ENCODE peak calls at places on chromosomes 2 and 18, in five cellular contexts. Q, E, R, C and G are unnamed samples.

GRCh38 chr18:9531791-9532410 is 56.6 kb downstream of the RALBP1 start:
- DNase-seq in Q (no peak), E (no peak), R (no peak), C (peak), G (no peak)

GRCh38 chr2:168166902-168167510 is 80.4 kb downstream of the STK39 start:
- DNase-seq in Q (peak), E (no peak), R (no peak), C (no peak), G (peak)

GRCh38 chr2:57890993-57891688 is 155.5 kb upstream of the VRK2 start:
- DNase-seq in Q (no peak), E (no peak), R (no peak), C (no peak), G (no peak)

GRCh38 chr2:208250401-208250800 is 4.5 kb downstream of the IDH1 start:
- DNase-seq in Q (no peak), E (no peak), R (no peak), C (no peak), G (peak)

GRCh38 chr2:12194936-12195335 is 448.5 kb downstream of the LPIN1 start:
- DNase-seq in Q (no peak), E (no peak), R (no peak), C (no peak), G (no peak)

GRCh38 chr18:11987527-11987926 is 6.2 kb downstream of the IMPA2 start:
- DNase-seq in Q (no peak), E (no peak), R (no peak), C (no peak), G (no peak)

GRCh38 chr2:240604291-240604938 is 17.9 kb downstream of the CAPN10 start:
- DNase-seq in Q (peak), E (peak), R (peak), C (no peak), G (peak)

GRCh38 chr2:85250045-85250444 is 77.7 kb downstream of the TGOLN2 start:
- DNase-seq in Q (no peak), E (no peak), R (no peak), C (no peak), G (no peak)

GRCh38 chr2:113407446-113408099 is 29.9 kb upstream of the ZNG1B start:
- DNase-seq in Q (peak), E (no peak), R (no peak), C (no peak), G (peak)

GRCh38 chr2:149278146-149278878 is 52.1 kb upstream of the LYPD6 start:
- DNase-seq in Q (no peak), E (no peak), R (no peak), C (no peak), G (no peak)

GRCh38 chr2:144453486-144454158 is 66.3 kb downstream of the ZEB2 start:
- DNase-seq in Q (no peak), E (no peak), R (no peak), C (no peak), G (no peak)

GRCh38 chr18:28729321-28729720 is 552.4 kb upstream of the CDH2 start:
- DNase-seq in Q (no peak), E (no peak), R (no peak), C (no peak), G (peak)

GRCh38 chr18:74579704-74580103 is 18.0 kb upstream of the ZNF407 start:
- DNase-seq in Q (no peak), E (no peak), R (peak), C (no peak), G (no peak)

GRCh38 chr18:7626922-7627440 is 59.9 kb downstream of the PTPRM start:
- DNase-seq in Q (no peak), E (no peak), R (no peak), C (no peak), G (peak)

GRCh38 chr18:10927290-10927979 is 221.9 kb downstream of the PIEZO2 start:
- DNase-seq in Q (no peak), E (no peak), R (no peak), C (no peak), G (no peak)

GRCh38 chr2:767440-767839 is 90.2 kb upstream of the TMEM18 start:
- DNase-seq in Q (no peak), E (no peak), R (no peak), C (no peak), G (no peak)

GRCh38 chr2:69770193-69770702 is 28.3 kb downstream of the ANXA4 start:
- DNase-seq in Q (peak), E (no peak), R (no peak), C (peak), G (peak)

GRCh38 chr2:233440714-233441113 is 86.4 kb downstream of the DGKD start:
- DNase-seq in Q (no peak), E (no peak), R (no peak), C (no peak), G (no peak)

GRCh38 chr2:168247341-168248305 is at the start of gene STK39:
- DNase-seq in Q (peak), E (peak), R (peak), C (peak), G (peak)

GRCh38 chr2:40384714-40385113 is 67.2 kb downstream of the SLC8A1 start:
- DNase-seq in Q (no peak), E (no peak), R (no peak), C (no peak), G (peak)

GRCh38 chr2:28652217-28652616 is 99.4 kb upstream of the PPP1CB start:
- DNase-seq in Q (no peak), E (no peak), R (no peak), C (no peak), G (peak)

GRCh38 chr2:37809525-37809924 is 115.6 kb upstream of the RMDN2 start:
- DNase-seq in Q (peak), E (peak), R (peak), C (no peak), G (peak)

GRCh38 chr2:1140389-1141003 is 189.8 kb downstream of the SNTG2 start:
- DNase-seq in Q (no peak), E (peak), R (peak), C (no peak), G (peak)

GRCh38 chr18:13635046-13635445 is 91.3 kb downstream of the FAM210A start:
- DNase-seq in Q (no peak), E (no peak), R (no peak), C (no peak), G (no peak)

DNA sequence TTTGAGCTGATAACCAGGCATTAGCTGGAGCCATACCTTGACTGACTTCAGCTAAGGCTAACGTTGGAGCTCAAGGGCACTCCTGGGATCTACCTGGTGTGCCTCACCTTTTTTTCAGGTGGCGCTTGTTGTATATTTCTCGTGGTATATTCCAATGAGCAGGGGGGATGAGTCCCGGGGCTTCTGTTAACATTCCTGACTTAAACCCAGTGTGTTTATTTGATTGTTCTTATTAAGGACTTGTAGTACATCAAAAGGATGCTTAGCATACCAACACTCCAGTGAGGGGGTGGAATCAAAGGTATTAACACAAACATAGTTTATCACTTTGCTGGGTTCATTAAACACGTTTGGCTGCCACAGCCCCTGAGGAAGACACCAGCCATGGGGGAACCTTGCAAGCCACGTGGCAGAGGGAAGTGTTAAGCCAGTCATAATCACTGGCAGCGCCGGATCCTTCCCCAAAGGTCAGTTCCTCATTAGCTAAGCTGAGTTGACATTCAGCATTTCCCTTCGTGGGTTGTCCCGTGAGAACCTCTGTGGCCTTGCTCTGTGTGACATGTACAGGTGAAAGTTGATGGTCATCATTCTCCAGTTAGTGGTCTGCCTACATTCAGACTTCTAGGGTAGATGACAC is 119.5 kb upstream of the MCFD2 start:
- DNase-seq in Q (no peak), E (no peak), R (peak), C (no peak), G (no peak)
- TF ChIP-seq EZH2phosphoT487 in Q (no peak), E (no peak), R (no peak), C (no peak), G (no peak)

DNA sequence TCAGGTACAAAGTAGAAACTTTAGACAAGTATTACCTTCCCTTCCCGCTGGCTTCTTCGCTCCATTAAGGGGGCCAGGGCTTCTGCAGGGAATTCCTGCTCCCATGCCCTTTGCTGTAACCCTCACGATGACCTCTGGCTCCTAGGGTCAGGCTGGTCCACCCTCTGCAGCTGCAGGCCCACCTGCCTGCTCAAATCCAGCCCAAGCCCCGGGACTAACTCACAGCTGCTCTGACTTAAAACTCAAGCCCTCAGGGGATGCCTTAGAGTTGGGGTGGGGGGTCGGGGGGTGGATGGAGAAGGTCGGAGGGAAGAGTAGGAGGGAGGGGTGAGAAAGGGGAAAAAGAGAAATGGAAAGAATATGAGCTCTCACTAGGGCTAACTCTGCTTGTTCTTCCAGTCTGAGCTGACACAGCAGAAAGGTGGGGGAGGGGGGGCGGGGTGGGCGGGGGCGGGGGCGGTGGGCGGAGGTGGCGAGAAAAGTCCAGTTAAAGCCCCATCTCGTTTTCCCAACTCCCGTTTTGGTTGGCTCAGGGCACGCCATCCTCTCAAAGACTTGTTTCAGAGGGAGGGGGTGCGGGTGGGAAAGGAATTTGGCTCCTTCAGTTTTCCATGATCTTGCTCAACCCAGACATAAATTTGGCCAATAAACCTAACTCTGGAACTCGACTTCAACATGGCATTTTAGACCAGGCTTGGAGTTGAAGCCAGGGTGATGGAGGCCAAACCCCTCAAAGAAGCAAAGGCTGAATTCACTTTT is 4.7 kb downstream of the IGFBP5 start:
- DNase-seq in Q (no peak), E (no peak), R (peak), C (no peak), G (no peak)
- TF ChIP-seq EZH2phosphoT487 in Q (no peak), E (no peak), R (no peak), C (no peak), G (no peak)

DNA sequence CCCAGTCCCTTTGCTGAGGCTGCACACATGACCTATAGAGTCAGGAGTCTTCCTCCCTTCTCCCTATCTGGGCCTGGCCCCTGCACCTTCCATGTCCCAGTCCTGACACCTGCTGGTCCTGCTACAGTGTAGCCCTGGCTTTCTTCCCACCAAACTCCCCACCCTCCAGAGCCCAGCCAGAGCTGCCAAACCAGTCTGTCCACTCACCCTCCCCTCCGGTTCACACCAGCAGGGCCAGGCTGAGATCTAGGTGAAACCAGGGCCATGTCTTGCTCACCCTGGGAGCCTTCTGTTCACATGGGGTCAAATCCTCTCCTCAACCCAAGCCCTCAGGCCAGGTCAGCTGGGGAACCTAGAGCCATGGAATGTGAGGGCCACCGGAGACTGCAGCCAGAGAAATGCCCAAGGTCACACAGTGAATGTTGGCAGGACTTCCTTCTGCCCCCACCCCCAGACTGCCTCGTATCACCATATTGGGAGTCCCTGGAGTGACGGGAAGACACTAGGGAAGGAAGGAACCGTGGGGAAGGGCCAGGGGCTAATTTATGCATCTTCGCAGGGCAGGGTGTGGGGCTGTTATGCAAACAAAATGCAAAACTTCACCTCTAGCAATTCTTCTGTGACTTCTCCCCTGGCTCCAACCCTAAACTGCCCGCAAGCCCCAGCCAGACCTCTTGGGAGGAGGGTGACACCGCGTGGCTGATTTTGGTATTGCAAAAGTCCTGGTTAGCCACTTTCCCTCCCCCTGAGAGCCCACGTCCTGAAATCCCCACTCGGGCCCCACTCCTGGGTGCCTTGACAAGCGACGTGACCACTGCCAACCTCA is 14.6 kb downstream of the TNS1 start:
- DNase-seq in Q (peak), E (peak), R (peak), C (peak), G (peak)
- TF ChIP-seq EZH2phosphoT487 in Q (no peak), E (no peak), R (no peak), C (no peak), G (no peak)

GRCh38 chr2:126782648-126783047 is 116.0 kb upstream of the TEX51 start:
- DNase-seq in Q (no peak), E (no peak), R (no peak), C (no peak), G (no peak)
- TF ChIP-seq EZH2phosphoT487 in Q (no peak), E (no peak), R (no peak), C (no peak), G (no peak)

GRCh38 chr2:20168048-20168726 is 56.7 kb downstream of the SDC1 start:
- DNase-seq in Q (no peak), E (peak), R (no peak), C (no peak), G (no peak)
- TF ChIP-seq EZH2phosphoT487 in Q (no peak), E (no peak), R (no peak), C (no peak), G (no peak)

GRCh38 chr18:22340340-22340739 is 77.4 kb downstream of the CTAGE1 start:
- DNase-seq in Q (no peak), E (no peak), R (no peak), C (no peak), G (no peak)

GRCh38 chr18:22339913-22340312 is 77.8 kb downstream of the CTAGE1 start:
- DNase-seq in Q (no peak), E (no peak), R (no peak), C (no peak), G (no peak)

GRCh38 chr18:22343613-22344012 is 74.1 kb downstream of the CTAGE1 start:
- DNase-seq in Q (no peak), E (no peak), R (no peak), C (no peak), G (no peak)

GRCh38 chr18:22344908-22345670 is 72.6 kb downstream of the CTAGE1 start:
- DNase-seq in Q (no peak), E (no peak), R (no peak), C (no peak), G (no peak)

GRCh38 chr18:22342625-22343024 is 75.1 kb downstream of the CTAGE1 start:
- DNase-seq in Q (no peak), E (peak), R (no peak), C (no peak), G (peak)
- TF ChIP-seq EZH2phosphoT487 in Q (no peak), E (no peak), R (no peak), C (no peak), G (no peak)

GRCh38 chr18:58892536-58892935 is 27.9 kb downstream of the ZNF532 start:
- DNase-seq in Q (no peak), E (no peak), R (no peak), C (no peak), G (no peak)
- TF ChIP-seq EZH2phosphoT487 in Q (no peak), E (no peak), R (no peak), C (no peak), G (no peak)

GRCh38 chr2:101473911-101474751 is 781 bp downstream of the RFX8 start:
- DNase-seq in Q (no peak), E (peak), R (peak), C (no peak), G (peak)
- TF ChIP-seq EZH2phosphoT487 in Q (no peak), E (no peak), R (no peak), C (no peak), G (no peak)

GRCh38 chr2:217552081-217552480 is 450.7 kb downstream of the TNS1 start:
- DNase-seq in Q (no peak), E (no peak), R (no peak), C (no peak), G (no peak)
- TF ChIP-seq EZH2phosphoT487 in Q (no peak), E (no peak), R (no peak), C (no peak), G (no peak)

GRCh38 chr18:64854112-64854511 is 705.2 kb upstream of the LINC00305 start:
- DNase-seq in Q (no peak), E (no peak), R (no peak), C (no peak), G (no peak)

GRCh38 chr18:64851796-64852195 is 702.9 kb upstream of the LINC00305 start:
- DNase-seq in Q (no peak), E (no peak), R (no peak), C (no peak), G (peak)
- TF ChIP-seq EZH2phosphoT487 in Q (no peak), E (no peak), R (no peak), C (no peak), G (no peak)